ENCODE peak calls at places on chromosomes 13 and 19, in eight cellular contexts. One of them, this sample, is unnamed.

GRCh38 chr13:32309812-32310706 is 5.1 kb downstream of the ZAR1L start:
- DNase-seq in Daoy: peak; percentile 14
- DNase-seq in NCI-H69: peak; percentile 49
- DNase-seq in kidney epithelial cell: no peak
- DNase-seq in HFFc6: peak; percentile 74
- DNase-seq in stimulated activated CD4-positive, alpha-beta T cell treated with anti-CD3 and anti-CD28 coated beads, TNF-alpha, amount 100 ng/mL, for 24 hours: no peak
- DNase-seq in GM12891: peak; percentile 16
- DNase-seq in T-helper 9 cell: peak; percentile 6
- DNase-seq in this sample: peak; percentile 2

GRCh38 chr13:18978447-18978846 is 203.2 kb downstream of the TUBA3C start:
- DNase-seq in Daoy: no peak
- DNase-seq in NCI-H69: no peak
- DNase-seq in kidney epithelial cell: no peak
- DNase-seq in HFFc6: no peak
- DNase-seq in stimulated activated CD4-positive, alpha-beta T cell treated with anti-CD3 and anti-CD28 coated beads, TNF-alpha, amount 100 ng/mL, for 24 hours: no peak
- DNase-seq in GM12891: no peak
- DNase-seq in T-helper 9 cell: no peak
- DNase-seq in this sample: no peak

GRCh38 chr19:48835734-48836088 is 580 bp downstream of the HSD17B14 start:
- DNase-seq in Daoy: peak; percentile 91
- DNase-seq in NCI-H69: peak; percentile 92
- DNase-seq in kidney epithelial cell: no peak
- DNase-seq in HFFc6: peak; percentile 70
- DNase-seq in stimulated activated CD4-positive, alpha-beta T cell treated with anti-CD3 and anti-CD28 coated beads, TNF-alpha, amount 100 ng/mL, for 24 hours: peak; percentile 91
- DNase-seq in GM12891: peak; percentile 87
- DNase-seq in T-helper 9 cell: peak; percentile 97
- DNase-seq in this sample: peak; percentile 74

GRCh38 chr13:78960881-78961280 is 301.9 kb upstream of the OBI1 start:
- DNase-seq in Daoy: no peak
- DNase-seq in NCI-H69: no peak
- DNase-seq in kidney epithelial cell: no peak
- DNase-seq in HFFc6: no peak
- DNase-seq in stimulated activated CD4-positive, alpha-beta T cell treated with anti-CD3 and anti-CD28 coated beads, TNF-alpha, amount 100 ng/mL, for 24 hours: no peak
- DNase-seq in GM12891: no peak
- DNase-seq in T-helper 9 cell: no peak
- DNase-seq in this sample: no peak

GRCh38 chr13:60463787-60464186 is 66.8 kb downstream of the TDRD3 start:
- DNase-seq in Daoy: peak; percentile 10
- DNase-seq in NCI-H69: peak; percentile 63
- DNase-seq in kidney epithelial cell: no peak
- DNase-seq in HFFc6: no peak
- DNase-seq in stimulated activated CD4-positive, alpha-beta T cell treated with anti-CD3 and anti-CD28 coated beads, TNF-alpha, amount 100 ng/mL, for 24 hours: no peak
- DNase-seq in GM12891: no peak
- DNase-seq in T-helper 9 cell: no peak
- DNase-seq in this sample: no peak

GRCh38 chr19:23787106-23787505 is 28.4 kb upstream of the ZNF681 start:
- DNase-seq in Daoy: peak; percentile 64
- DNase-seq in NCI-H69: no peak
- DNase-seq in kidney epithelial cell: no peak
- DNase-seq in HFFc6: peak; percentile 33
- DNase-seq in stimulated activated CD4-positive, alpha-beta T cell treated with anti-CD3 and anti-CD28 coated beads, TNF-alpha, amount 100 ng/mL, for 24 hours: no peak
- DNase-seq in GM12891: no peak
- DNase-seq in T-helper 9 cell: no peak
- DNase-seq in this sample: no peak

GRCh38 chr13:40668335-40668734 is 1.9 kb upstream of the FOXO1 start:
- DNase-seq in Daoy: peak; percentile 18
- DNase-seq in NCI-H69: no peak
- DNase-seq in kidney epithelial cell: no peak
- DNase-seq in HFFc6: no peak
- DNase-seq in stimulated activated CD4-positive, alpha-beta T cell treated with anti-CD3 and anti-CD28 coated beads, TNF-alpha, amount 100 ng/mL, for 24 hours: no peak
- DNase-seq in GM12891: peak; percentile 41
- DNase-seq in T-helper 9 cell: no peak
- DNase-seq in this sample: no peak

GRCh38 chr13:44470623-44471562 is 97.3 kb downstream of the SERP2 start:
- DNase-seq in Daoy: peak; percentile 5
- DNase-seq in NCI-H69: peak; percentile 50
- DNase-seq in kidney epithelial cell: peak; percentile 47
- DNase-seq in HFFc6: no peak
- DNase-seq in stimulated activated CD4-positive, alpha-beta T cell treated with anti-CD3 and anti-CD28 coated beads, TNF-alpha, amount 100 ng/mL, for 24 hours: no peak
- DNase-seq in GM12891: no peak
- DNase-seq in T-helper 9 cell: no peak
- DNase-seq in this sample: no peak

GRCh38 chr19:8487137-8487851 is 15.1 kb downstream of the PRAM1 start:
- DNase-seq in Daoy: no peak
- DNase-seq in NCI-H69: peak; percentile 18
- DNase-seq in kidney epithelial cell: no peak
- DNase-seq in HFFc6: no peak
- DNase-seq in stimulated activated CD4-positive, alpha-beta T cell treated with anti-CD3 and anti-CD28 coated beads, TNF-alpha, amount 100 ng/mL, for 24 hours: peak; percentile 21
- DNase-seq in GM12891: no peak
- DNase-seq in T-helper 9 cell: peak; percentile 31
- DNase-seq in this sample: peak; percentile 24

GRCh38 chr19:5165697-5166019 is 175.0 kb downstream of the PTPRS start:
- DNase-seq in Daoy: no peak
- DNase-seq in NCI-H69: no peak
- DNase-seq in kidney epithelial cell: no peak
- DNase-seq in HFFc6: no peak
- DNase-seq in stimulated activated CD4-positive, alpha-beta T cell treated with anti-CD3 and anti-CD28 coated beads, TNF-alpha, amount 100 ng/mL, for 24 hours: no peak
- DNase-seq in GM12891: no peak
- DNase-seq in T-helper 9 cell: no peak
- DNase-seq in this sample: no peak

This sample was measured in anterior cingulate cortex.